ENCODE peak calls at places on chromosomes 4 and X, in five cellular contexts. R is neural progenitor cell, L is GM10248, K is WTC11, U is GM06990. I is an unnamed sample.

GRCh38 chr4:3679851-3680311 is 86.3 kb upstream of the ADRA2C start:
- DNase-seq in R (no peak), K (peak), U (no peak), L (no peak), I (no peak)

GRCh38 chr4:182847956-182848450 is 69.2 kb downstream of the DCTD start:
- DNase-seq in R (no peak), U (no peak), K (no peak), L (no peak), I (no peak)

GRCh38 chr4:162699629-162700028 is 467.1 kb downstream of the NAF1 start:
- DNase-seq in L (no peak), U (no peak), K (no peak), R (no peak), I (no peak)

GRCh38 chrX:20412871-20413486 is 146.3 kb upstream of the RPS6KA3 start:
- DNase-seq in U (peak), R (no peak), L (peak), K (no peak), I (peak)

GRCh38 chr4:8218371-8219050 is 19.4 kb downstream of the SH3TC1 start:
- DNase-seq in R (no peak), L (no peak), K (no peak), U (no peak), I (no peak)

GRCh38 chrX:65706041-65706828 is 38.8 kb downstream of the MSN start:
- DNase-seq in L (peak), R (no peak), U (peak), K (no peak), I (no peak)

GRCh38 chr4:66639361-66639760 is 905.9 kb downstream of the CENPC start:
- DNase-seq in U (no peak), L (no peak), K (no peak), R (no peak), I (no peak)

GRCh38 chr4:107069049-107069448 is 32.9 kb upstream of the DKK2 start:
- DNase-seq in K (no peak), L (peak), U (no peak), R (no peak), I (peak)

GRCh38 chr4:72567821-72568620 is 1.0 kb downstream of the ADAMTS3 start:
- DNase-seq in R (peak), L (peak), U (peak), K (peak), I (peak)

GRCh38 chrX:37685452-37686347 is at the start of gene XK:
- DNase-seq in L (peak), K (peak), R (peak), U (peak), I (peak)

GRCh38 chr4:86223472-86223871 is 136.4 kb downstream of the MAPK10 start:
- DNase-seq in K (peak), L (no peak), U (peak), R (peak), I (peak)

GRCh38 chr4:15104825-15105224 is 102.5 kb downstream of the CPEB2 start:
- DNase-seq in L (no peak), K (no peak), U (no peak), R (no peak), I (no peak)

GRCh38 chrX:45306794-45307193 is 106.1 kb upstream of the DIPK2B start:
- DNase-seq in U (no peak), R (no peak), L (no peak), K (no peak), I (no peak)

GRCh38 chr4:39637572-39638357 is 900 bp downstream of the SMIM14 start:
- DNase-seq in L (no peak), R (peak), K (peak), U (peak), I (no peak)

GRCh38 chrX:129755779-129756650 is 17.2 kb downstream of the XPNPEP2 start:
- DNase-seq in L (peak), K (peak), R (peak), U (no peak), I (no peak)

GRCh38 chr4:40492747-40493146 is 136.9 kb downstream of the RBM47 start:
- DNase-seq in R (no peak), L (no peak), K (no peak), U (no peak), I (no peak)

GRCh38 chrX:2710041-2710471 is 19.0 kb downstream of the CD99 start:
- DNase-seq in R (no peak), K (no peak), L (no peak), U (no peak), I (no peak)

GRCh38 chr4:40149960-40150385 is 46.9 kb upstream of the RHOH start:
- DNase-seq in L (peak), U (peak), R (peak), K (peak), I (peak)

GRCh38 chr4:110617095-110617494 is 5.8 kb downstream of the PITX2 start:
- DNase-seq in L (no peak), U (no peak), R (no peak), K (no peak), I (no peak)

GRCh38 chr4:40264995-40265909 is 68.4 kb downstream of the RHOH start:
- DNase-seq in U (no peak), K (peak), L (no peak), R (peak), I (no peak)

GRCh38 chr4:76723373-76723772 is 174.6 kb downstream of the SOWAHB start:
- DNase-seq in K (no peak), R (no peak), U (no peak), L (no peak), I (no peak)
- TF ChIP-seq CTCF in K (no peak), R (no peak), U (peak), L (peak), I (peak)

GRCh38 chr4:123399638-123400358 is 3.2 kb downstream of the SPRY1 start:
- DNase-seq in L (no peak), K (no peak), R (peak), U (no peak), I (no peak)

GRCh38 chr4:123396294-123397275 is at the start of gene SPRY1:
- DNase-seq in R (peak), K (peak), U (peak), L (peak), I (peak)

GRCh38 chr4:123398151-123398802 is 1.7 kb downstream of the SPRY1 start:
- DNase-seq in R (peak), L (peak), K (peak), U (peak), I (peak)

GRCh38 chr4:123397276-123398150 is 918 bp downstream of the SPRY1 start:
- DNase-seq in U (peak), L (peak), R (peak), K (peak), I (peak)

GRCh38 chr4:123398803-123399637 is 2.4 kb downstream of the SPRY1 start:
- DNase-seq in L (peak), R (peak), U (peak), K (peak), I (peak)
- TF ChIP-seq CTCF in L (peak), R (peak), U (no peak), K (no peak), I (peak)

DNA sequence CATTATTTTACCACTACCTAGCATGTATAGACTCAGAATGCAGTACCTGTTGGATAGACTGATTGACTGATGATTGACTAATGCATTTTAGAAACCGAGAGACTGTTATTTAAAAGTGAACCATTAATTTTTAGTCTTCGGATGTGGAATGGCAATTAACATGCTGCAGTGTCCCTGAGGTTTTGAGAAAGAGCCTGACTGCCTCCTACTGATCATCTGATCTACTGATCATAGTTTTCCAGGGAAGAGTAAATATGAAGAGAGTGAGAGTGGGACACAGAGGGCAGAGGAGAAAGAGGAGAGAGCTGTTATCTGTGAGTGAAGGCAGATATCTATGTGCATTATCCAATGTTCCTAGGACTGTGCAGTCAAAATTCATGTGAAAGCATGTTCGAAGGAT is 764.8 kb downstream of the TRIML1 start:
- DNase-seq in K (no peak), R (no peak), U (no peak), L (no peak), I (no peak)
- TF ChIP-seq CTCF in K (no peak), R (no peak), U (no peak), L (no peak), I (no peak)

DNA sequence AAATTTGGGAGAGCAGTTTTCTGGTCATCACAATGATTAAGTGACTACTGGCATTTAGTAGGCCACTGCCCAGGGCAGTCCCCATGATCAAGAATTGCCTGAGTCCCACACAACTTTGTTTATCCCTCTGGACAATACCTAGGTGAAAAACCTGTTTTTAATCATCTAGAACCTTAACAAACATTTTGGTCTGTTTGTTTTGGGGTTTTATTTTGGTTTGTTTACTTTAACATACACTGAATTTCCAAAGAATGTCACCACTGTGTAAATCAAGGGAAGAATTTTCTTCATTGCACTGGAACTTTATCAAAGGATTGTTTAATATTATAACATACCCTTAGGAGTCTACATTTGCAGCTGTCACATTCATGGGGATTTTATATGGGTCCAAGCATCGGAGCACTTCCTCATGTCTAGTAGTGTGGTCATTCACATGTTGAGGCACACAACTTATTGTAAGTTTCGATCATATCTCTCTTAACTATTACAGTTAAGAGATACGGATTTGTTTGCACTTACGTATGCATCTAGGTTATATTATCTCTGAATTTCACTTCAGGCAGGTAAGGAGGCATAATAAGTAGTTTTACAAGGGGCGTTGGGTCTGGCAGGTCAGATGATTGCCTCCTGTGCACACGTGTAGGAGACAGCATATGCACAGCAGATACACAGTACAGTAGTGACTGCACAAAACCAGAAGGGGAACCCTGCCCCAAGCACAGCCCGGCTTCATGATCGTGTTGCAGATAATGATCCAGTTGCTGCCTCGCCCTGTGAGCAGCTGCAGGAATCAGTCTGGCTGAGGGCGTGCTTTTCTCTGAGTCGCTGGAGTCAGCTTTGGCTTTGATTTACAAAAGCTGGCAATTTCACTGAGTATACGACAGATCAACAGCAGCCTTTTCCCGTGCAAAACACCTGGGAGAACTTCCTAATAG is 302.8 kb upstream of the GATB start:
- DNase-seq in K (no peak), L (no peak), U (no peak), R (no peak), I (no peak)
- TF ChIP-seq CTCF in K (no peak), L (no peak), U (no peak), R (no peak), I (no peak)

GRCh38 chr4:60463846-60464502 is 736.2 kb upstream of the ADGRL3 start:
- DNase-seq in L (no peak), K (no peak), U (no peak), R (peak), I (peak)
- TF ChIP-seq CTCF in L (no peak), K (peak), U (peak), R (peak), I (peak)

DNA sequence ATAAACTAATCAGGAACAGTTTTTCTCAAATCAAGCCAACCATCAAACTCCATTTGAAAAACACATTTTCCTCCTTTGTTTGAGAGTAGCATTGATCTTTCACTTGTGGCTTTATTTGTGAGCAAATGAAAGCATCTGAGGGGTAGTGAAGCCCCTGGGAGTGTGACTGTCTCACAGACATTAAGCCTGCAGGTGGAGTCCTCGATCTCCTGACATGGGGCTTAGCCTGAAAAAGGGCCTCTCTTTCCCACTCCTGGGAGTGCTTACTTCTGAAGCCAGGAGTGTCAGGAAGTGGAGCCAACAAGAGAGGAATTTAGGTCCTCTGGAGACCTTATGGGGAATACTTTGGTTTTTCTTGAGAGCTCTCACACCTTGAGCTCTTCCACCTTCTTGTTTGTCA is 158.2 kb upstream of the SFRP2 start:
- DNase-seq in K (no peak), R (no peak), U (no peak), L (no peak), I (no peak)
- TF ChIP-seq CTCF in K (no peak), R (no peak), U (no peak), L (no peak), I (no peak)

GRCh38 chr4:115054836-115055235 is 58.6 kb downstream of the NDST4 start:
- DNase-seq in R (no peak), K (peak), U (no peak), L (no peak), I (no peak)
- TF ChIP-seq CTCF in R (no peak), K (no peak), U (no peak), L (no peak), I (no peak)

I was measured in GM13977.